ENCODE peak calls at places on chromosomes 3 and 15, in eight cellular contexts. V is ovary, B is AG10803, T is HFFc6, U is GM20000, O is psoas muscle, P is neural crest cell, H is A549. I is an unnamed sample.
A peak's percentile ranks its signal among the peaks of the same experiment; 100 is the strongest.

GRCh38 chr3:17300441-17300840 is 415.7 kb downstream of the PLCL2 start:
- DNase-seq in V (no peak), T (no peak), B (no peak), U (no peak), P (no peak), O (no peak), H (no peak), I (no peak)

GRCh38 chr15:72797834-72798233 is 14.3 kb upstream of the ADPGK start:
- DNase-seq in O (no peak), H (no peak), V (no peak), P (no peak), U (no peak), B (no peak), T (no peak), I (no peak)

GRCh38 chr3:38587548-38588131 is 61.8 kb downstream of the SCN5A start:
- DNase-seq in O (peak; percentile 31), B (no peak), H (no peak), T (no peak), U (no peak), V (no peak), P (no peak), I (peak; percentile 58)

GRCh38 chr3:173216063-173216462 is 75.0 kb upstream of the SPATA16 start:
- DNase-seq in P (no peak), B (no peak), U (no peak), T (no peak), V (no peak), O (no peak), H (no peak), I (no peak)

GRCh38 chr3:13647314-13648059 is 98.6 kb downstream of the FBLN2 start:
- DNase-seq in U (no peak), V (no peak), P (no peak), O (no peak), H (no peak), B (peak; percentile 76), T (no peak), I (no peak)

GRCh38 chr15:64503197-64503596 is 42.8 kb downstream of the ZNF609 start:
- DNase-seq in H (no peak), T (peak; percentile 57), V (no peak), U (no peak), O (no peak), P (no peak), B (peak; percentile 56), I (no peak)

GRCh38 chr3:169041677-169042171 is 621.8 kb downstream of the MECOM start:
- DNase-seq in H (peak; percentile 15), U (no peak), V (no peak), O (no peak), P (no peak), B (peak; percentile 76), T (peak; percentile 52), I (no peak)

GRCh38 chr3:184651945-184652344 is 59.9 kb downstream of the MAGEF1 start:
- DNase-seq in O (no peak), P (no peak), V (no peak), T (no peak), U (no peak), B (no peak), H (no peak), I (no peak)

GRCh38 chr3:157239082-157239704 is 79.2 kb upstream of the CCNL1 start:
- DNase-seq in H (peak; percentile 60), U (peak; percentile 73), P (peak; percentile 68), O (peak; percentile 57), B (peak; percentile 45), T (peak; percentile 66), V (peak; percentile 9), I (no peak)

GRCh38 chr15:83516935-83517334 is 69.8 kb downstream of the SH3GL3 start:
- DNase-seq in B (peak; percentile 11), V (no peak), T (peak; percentile 14), H (no peak), O (no peak), U (no peak), P (no peak), I (no peak)

GRCh38 chr3:48429416-48430358 is at the start of gene PLXNB1:
- DNase-seq in O (peak; percentile 76), H (peak; percentile 42), T (no peak), B (peak; percentile 57), V (peak; percentile 94), P (peak; percentile 59), U (peak; percentile 90), I (peak; percentile 94)

GRCh38 chr3:136187868-136188267 is 8.3 kb downstream of the MSL2 start:
- DNase-seq in P (no peak), B (no peak), T (no peak), V (no peak), U (no peak), O (no peak), H (no peak), I (no peak)

GRCh38 chr3:30358871-30359270 is 247.5 kb upstream of the TGFBR2 start:
- DNase-seq in O (no peak), T (no peak), B (no peak), V (no peak), U (no peak), P (no peak), H (no peak), I (no peak)
- TF ChIP-seq CTCF in O (no peak), T (no peak), B (no peak), V (no peak), U (no peak), P (no peak), H (no peak), I (no peak)

GRCh38 chr3:188827593-188827992 is 344.2 kb upstream of the TPRG1 start:
- DNase-seq in O (no peak), H (no peak), B (peak; percentile 83), V (no peak), P (no peak), T (no peak), U (no peak), I (no peak)
- TF ChIP-seq CTCF in O (no peak), H (no peak), B (no peak), V (no peak), P (no peak), T (no peak), U (no peak), I (no peak)

GRCh38 chr3:185988080-185988815 is 50.4 kb upstream of the TRA2B start:
- DNase-seq in H (no peak), O (no peak), B (no peak), T (no peak), V (no peak), U (no peak), P (no peak), I (no peak)
- TF ChIP-seq CTCF in H (no peak), O (no peak), B (no peak), T (peak; percentile 36), V (no peak), U (no peak), P (peak; percentile 26), I (no peak)

DNA sequence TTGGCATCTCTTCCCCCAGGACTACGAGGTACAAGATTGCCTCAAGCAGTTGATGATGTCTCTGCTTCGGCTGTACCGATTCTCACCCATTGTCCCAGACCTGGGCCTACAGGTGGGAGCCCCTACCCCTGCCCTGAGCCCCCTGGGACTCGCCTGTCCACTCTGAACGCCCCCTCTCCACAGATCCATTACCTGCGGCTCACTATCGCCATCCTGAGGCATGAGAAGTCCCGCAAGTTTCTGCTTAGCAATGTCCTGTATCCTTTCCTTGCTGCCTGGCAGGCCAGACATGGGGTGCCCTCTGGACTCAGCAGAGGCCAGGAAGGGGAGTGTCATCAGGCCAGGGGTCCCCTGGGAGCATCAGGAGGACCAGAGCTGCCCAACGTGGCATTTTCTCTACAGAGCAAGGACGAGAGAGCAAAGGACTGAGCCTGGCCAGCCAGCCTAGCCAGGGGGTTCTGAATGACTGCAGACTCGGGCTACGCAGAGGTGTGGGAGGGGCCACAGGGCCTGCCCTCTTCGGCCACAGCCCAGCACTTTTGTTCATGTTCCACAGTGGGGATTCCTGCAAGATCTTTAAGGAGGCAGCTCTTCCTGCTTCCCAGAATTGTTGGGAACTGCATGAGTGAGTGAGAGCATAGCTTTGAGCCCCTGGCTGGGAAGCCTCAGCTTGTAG is 11.2 kb downstream of the RNF123 start:
- DNase-seq in O (no peak), H (no peak), P (no peak), U (no peak), B (no peak), V (no peak), T (no peak), I (no peak)
- TF ChIP-seq CTCF in O (no peak), H (no peak), P (no peak), U (no peak), B (no peak), V (no peak), T (peak; percentile 39), I (no peak)

DNA sequence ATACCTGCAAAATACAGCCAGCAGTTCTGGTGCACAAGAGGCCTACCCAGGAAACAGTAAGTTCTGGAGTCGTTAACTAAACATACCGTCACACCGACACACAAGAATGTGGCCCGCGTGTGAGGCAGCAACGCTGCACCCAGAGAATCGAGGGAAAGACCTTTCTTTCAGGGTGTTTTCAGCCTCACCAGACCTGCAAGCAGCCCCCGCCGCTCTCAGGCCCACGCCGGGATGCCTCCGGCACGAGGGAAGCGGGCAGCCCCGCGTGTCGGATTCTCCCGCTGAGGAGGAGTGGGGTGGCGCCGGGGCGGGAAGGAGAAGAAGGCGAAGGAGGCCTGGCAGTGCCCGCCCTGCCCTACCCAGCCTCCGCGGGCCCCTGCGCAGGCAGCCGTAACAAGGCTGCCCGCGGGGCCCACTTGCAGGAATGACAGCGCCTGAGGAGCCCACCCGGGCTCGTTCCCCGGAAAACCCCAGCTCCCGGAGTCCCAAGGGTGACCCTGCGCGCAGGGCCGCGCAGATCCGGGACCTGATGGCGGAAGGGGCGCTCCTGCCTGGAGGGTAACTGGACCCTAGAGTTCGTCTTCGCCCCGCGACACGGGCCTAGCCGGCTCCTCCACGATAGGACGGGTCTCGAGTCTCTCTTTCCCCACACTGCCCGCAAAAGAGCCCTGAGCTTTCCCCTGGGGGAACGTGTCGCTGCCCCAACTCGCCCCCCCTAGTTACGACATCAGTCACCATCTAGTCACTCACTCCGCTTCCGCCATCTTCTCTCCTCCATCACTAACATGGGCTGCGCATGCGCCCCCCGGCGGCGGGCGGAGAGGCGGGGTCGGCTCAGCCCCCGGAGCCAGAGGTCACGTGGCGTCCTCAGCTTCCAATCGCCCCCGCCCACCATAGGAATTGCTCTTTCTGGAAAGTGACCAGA is at the start of gene PHC3:
- DNase-seq in B (peak; percentile 90), U (peak; percentile 96), O (peak; percentile 96), H (peak; percentile 97), T (peak; percentile 87), V (peak; percentile 90), P (peak; percentile 86), I (peak; percentile 97)
- TF ChIP-seq CTCF in B (no peak), U (no peak), O (peak; percentile 15), H (no peak), T (peak; percentile 69), V (peak; percentile 49), P (no peak), I (peak; percentile 21)

DNA sequence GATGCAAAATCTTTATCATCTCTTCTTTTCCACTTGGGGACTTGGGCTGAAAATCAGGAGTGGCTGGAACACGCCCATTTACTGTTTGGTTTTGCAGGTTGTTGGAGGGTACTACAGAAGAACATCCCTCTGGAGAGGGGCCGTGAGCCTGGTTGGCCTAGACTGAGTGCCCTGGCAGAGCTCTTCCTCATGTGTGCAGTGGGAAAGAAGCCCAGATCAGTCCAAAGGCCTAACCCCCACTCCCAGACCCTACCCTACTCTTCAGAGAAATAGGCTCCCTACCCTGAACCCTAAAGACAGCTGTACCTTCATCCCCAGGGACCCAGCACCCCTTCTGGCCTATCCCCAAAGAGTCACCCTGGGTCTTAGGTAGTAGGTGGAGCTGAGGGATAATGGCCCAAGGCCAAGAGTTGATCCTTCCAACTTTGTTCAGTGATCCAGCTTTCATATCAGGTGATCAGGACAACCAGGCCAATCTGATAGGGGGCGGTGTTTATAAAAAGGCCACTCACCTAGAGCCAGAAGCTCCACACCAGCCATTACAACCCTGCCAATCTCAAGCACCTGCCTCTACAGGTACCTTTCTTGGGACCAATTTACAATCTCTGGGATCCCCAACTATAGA is at the start of gene CYP1A2:
- DNase-seq in H (no peak), T (no peak), P (no peak), O (peak; percentile 2), V (no peak), B (no peak), U (no peak), I (no peak)
- TF ChIP-seq CTCF in H (no peak), T (no peak), P (no peak), O (no peak), V (no peak), B (no peak), U (no peak), I (no peak)

I was measured in kidney.